ENCODE peak calls at places on chromosome 12, in four cellular contexts. One of them, this sample, is unnamed.

GRCh38 chr12:104201238-104202001 is 14.2 kb upstream of the TXNRD1 start:
- DNase-seq in astrocyte: no peak
- DNase-seq in tibial nerve: peak; percentile 46
- DNase-seq in A549: peak; percentile 65
- DNase-seq in this sample: peak; percentile 25

GRCh38 chr12:90909069-90909676 is 45.8 kb downstream of the CCER1 start:
- DNase-seq in astrocyte: peak; percentile 47
- DNase-seq in tibial nerve: peak; percentile 17
- DNase-seq in A549: peak; percentile 28
- DNase-seq in this sample: no peak

GRCh38 chr12:44053550-44054243 is 217.8 kb downstream of the TMEM117 start:
- DNase-seq in astrocyte: peak; percentile 82
- DNase-seq in tibial nerve: no peak
- DNase-seq in A549: no peak
- DNase-seq in this sample: no peak

GRCh38 chr12:114658002-114658441 is 26.0 kb downstream of the TBX3 start:
- DNase-seq in astrocyte: no peak
- DNase-seq in tibial nerve: no peak
- DNase-seq in A549: no peak
- DNase-seq in this sample: no peak

GRCh38 chr12:66087365-66087943 is 43.1 kb downstream of the LLPH start:
- DNase-seq in astrocyte: peak; percentile 45
- DNase-seq in tibial nerve: peak; percentile 90
- DNase-seq in A549: peak; percentile 45
- DNase-seq in this sample: peak; percentile 13

GRCh38 chr12:121537814-121538698 is 42.8 kb downstream of the KDM2B start:
- DNase-seq in astrocyte: no peak
- DNase-seq in tibial nerve: no peak
- DNase-seq in A549: no peak
- DNase-seq in this sample: no peak

GRCh38 chr12:73863541-73863940 is 674.1 kb upstream of the ATXN7L3B start:
- DNase-seq in astrocyte: peak; percentile 14
- DNase-seq in tibial nerve: no peak
- DNase-seq in A549: no peak
- DNase-seq in this sample: no peak

GRCh38 chr12:108823804-108824203 is 33.6 kb downstream of the SSH1 start:
- DNase-seq in astrocyte: no peak
- DNase-seq in tibial nerve: no peak
- DNase-seq in A549: no peak
- DNase-seq in this sample: no peak

GRCh38 chr12:123242083-123242904 is 9.1 kb downstream of the MTRFR start:
- DNase-seq in astrocyte: no peak
- DNase-seq in tibial nerve: no peak
- DNase-seq in A549: no peak
- DNase-seq in this sample: no peak

GRCh38 chr12:19003987-19004619 is 125.4 kb upstream of the PLEKHA5 start:
- DNase-seq in astrocyte: no peak
- DNase-seq in tibial nerve: no peak
- DNase-seq in A549: no peak
- DNase-seq in this sample: no peak

GRCh38 chr12:112025808-112026375 is 12.7 kb downstream of the ERP29 start:
- DNase-seq in astrocyte: no peak
- DNase-seq in tibial nerve: no peak
- DNase-seq in A549: no peak
- DNase-seq in this sample: no peak

GRCh38 chr12:85588221-85588620 is 248.0 kb downstream of the RASSF9 start:
- DNase-seq in astrocyte: no peak
- DNase-seq in tibial nerve: no peak
- DNase-seq in A549: no peak
- DNase-seq in this sample: no peak

GRCh38 chr12:45303955-45304354 is 88.1 kb downstream of the ANO6 start:
- DNase-seq in astrocyte: no peak
- DNase-seq in tibial nerve: no peak
- DNase-seq in A549: no peak
- DNase-seq in this sample: no peak

GRCh38 chr12:53990311-53991076 is 5.5 kb downstream of the HOXC10 start:
- DNase-seq in astrocyte: no peak
- DNase-seq in tibial nerve: no peak
- DNase-seq in A549: no peak
- DNase-seq in this sample: no peak

GRCh38 chr12:93678779-93679178 is 1.6 kb downstream of the CRADD start:
- DNase-seq in astrocyte: no peak
- DNase-seq in tibial nerve: no peak
- DNase-seq in A549: no peak
- DNase-seq in this sample: no peak

GRCh38 chr12:93676408-93677194 is 574 bp upstream of the CRADD start:
- DNase-seq in astrocyte: no peak
- DNase-seq in tibial nerve: no peak
- DNase-seq in A549: no peak
- DNase-seq in this sample: no peak

GRCh38 chr12:93679308-93679933 is 2.2 kb downstream of the CRADD start:
- DNase-seq in astrocyte: no peak
- DNase-seq in tibial nerve: no peak
- DNase-seq in A549: no peak
- DNase-seq in this sample: peak; percentile 87

GRCh38 chr12:93674386-93674785 is 2.8 kb upstream of the CRADD start:
- DNase-seq in astrocyte: no peak
- DNase-seq in tibial nerve: no peak
- DNase-seq in A549: no peak
- DNase-seq in this sample: no peak

DNA sequence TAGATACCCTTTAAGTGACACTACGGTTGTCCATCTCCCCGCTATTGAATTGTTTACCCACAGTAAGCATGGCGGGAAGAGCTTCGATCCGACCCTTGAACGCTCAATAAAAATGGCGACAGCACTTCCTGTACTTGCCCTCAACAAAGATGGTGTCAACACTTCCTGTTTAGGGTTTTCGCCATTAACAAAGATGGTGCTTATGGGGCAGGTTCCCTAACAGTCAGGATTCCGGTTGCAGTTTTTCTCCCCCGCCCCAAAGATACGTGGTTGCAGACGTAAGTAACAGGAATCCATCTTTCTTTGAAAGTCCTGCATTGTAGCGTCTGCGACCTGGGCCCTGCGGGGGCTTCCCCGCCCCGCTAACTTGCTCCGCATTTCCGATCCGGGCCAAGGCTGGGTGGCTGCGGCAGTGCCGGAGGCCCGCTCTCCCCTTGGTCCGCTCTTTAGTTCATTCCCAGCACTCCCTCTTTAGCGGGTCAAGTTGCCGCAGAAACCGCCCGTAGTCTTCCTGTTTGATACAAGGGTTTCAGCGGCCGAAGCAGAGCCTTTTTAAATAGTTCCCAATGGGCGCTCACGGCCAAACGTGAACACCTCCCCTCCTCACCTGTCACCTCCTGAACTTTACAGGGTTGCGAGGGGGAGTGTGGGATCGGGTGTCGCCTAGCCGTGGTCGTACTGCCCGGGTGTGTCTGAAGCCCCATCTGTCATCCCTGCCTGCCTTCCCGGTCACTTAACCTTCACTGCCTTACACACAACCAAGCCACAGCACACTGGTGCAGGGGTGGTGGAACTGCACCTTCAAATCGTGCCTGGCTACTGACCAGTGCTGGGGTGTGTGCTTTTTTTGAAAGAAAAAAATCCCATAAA is at the start of gene CRADD:
- DNase-seq in astrocyte: peak; percentile 98
- DNase-seq in tibial nerve: peak; percentile 84
- DNase-seq in A549: peak; percentile 76
- DNase-seq in this sample: peak; percentile 78
- TF ChIP-seq CTCF in astrocyte: peak; percentile 8
- TF ChIP-seq CTCF in tibial nerve: no peak
- TF ChIP-seq CTCF in A549: no peak
- TF ChIP-seq CTCF in this sample: no peak

GRCh38 chr12:11724888-11725310 is 75.4 kb downstream of the ETV6 start:
- DNase-seq in astrocyte: peak; percentile 86
- DNase-seq in tibial nerve: no peak
- DNase-seq in A549: no peak
- DNase-seq in this sample: no peak

GRCh38 chr12:11723993-11724392 is 74.5 kb downstream of the ETV6 start:
- DNase-seq in astrocyte: peak; percentile 96
- DNase-seq in tibial nerve: no peak
- DNase-seq in A549: no peak
- DNase-seq in this sample: peak; percentile 77

GRCh38 chr12:11727133-11727664 is 77.7 kb downstream of the ETV6 start:
- DNase-seq in astrocyte: no peak
- DNase-seq in tibial nerve: no peak
- DNase-seq in A549: no peak
- DNase-seq in this sample: no peak

GRCh38 chr12:11726659-11727058 is 77.2 kb downstream of the ETV6 start:
- DNase-seq in astrocyte: no peak
- DNase-seq in tibial nerve: no peak
- DNase-seq in A549: no peak
- DNase-seq in this sample: no peak

GRCh38 chr12:11725616-11726015 is 76.1 kb downstream of the ETV6 start:
- DNase-seq in astrocyte: no peak
- DNase-seq in tibial nerve: no peak
- DNase-seq in A549: no peak
- DNase-seq in this sample: no peak
- H3K4me1 ChIP-seq in astrocyte: peaks cover 22% of the 10 kb centered on the region
- H3K4me1 ChIP-seq in tibial nerve: peaks cover 9% of the 10 kb centered on the region
- H3K4me1 ChIP-seq in A549: peaks cover 7% of the 10 kb centered on the region
- H3K4me1 ChIP-seq in this sample: peaks cover 22% of the 10 kb centered on the region

GRCh38 chr12:1533205-1533601 is 61.2 kb downstream of the FBXL14 start:
- DNase-seq in astrocyte: peak; percentile 27
- DNase-seq in tibial nerve: no peak
- DNase-seq in A549: no peak
- DNase-seq in this sample: no peak
- TF ChIP-seq CTCF in astrocyte: no peak
- TF ChIP-seq CTCF in tibial nerve: no peak
- TF ChIP-seq CTCF in A549: no peak
- TF ChIP-seq CTCF in this sample: no peak

GRCh38 chr12:6092784-6093722 is 31.4 kb downstream of the VWF start:
- DNase-seq in astrocyte: peak; percentile 89
- DNase-seq in tibial nerve: no peak
- DNase-seq in A549: peak; percentile 85
- DNase-seq in this sample: peak; percentile 72
- H3K4me1 ChIP-seq in astrocyte: peaks cover 45% of the 10 kb centered on the region
- H3K4me1 ChIP-seq in tibial nerve: peaks cover 3% of the 10 kb centered on the region
- H3K4me1 ChIP-seq in A549: peaks cover 26% of the 10 kb centered on the region
- H3K4me1 ChIP-seq in this sample: peaks cover 17% of the 10 kb centered on the region

GRCh38 chr12:5910790-5911548 is 34.1 kb downstream of the ANO2 start:
- DNase-seq in astrocyte: no peak
- DNase-seq in tibial nerve: no peak
- DNase-seq in A549: no peak
- DNase-seq in this sample: no peak

GRCh38 chr12:5914387-5915149 is 30.5 kb downstream of the ANO2 start:
- DNase-seq in astrocyte: no peak
- DNase-seq in tibial nerve: no peak
- DNase-seq in A549: no peak
- DNase-seq in this sample: no peak

GRCh38 chr12:5912011-5912410 is 33.0 kb downstream of the ANO2 start:
- DNase-seq in astrocyte: no peak
- DNase-seq in tibial nerve: no peak
- DNase-seq in A549: no peak
- DNase-seq in this sample: no peak

GRCh38 chr12:5915511-5915910 is 29.5 kb downstream of the ANO2 start:
- DNase-seq in astrocyte: no peak
- DNase-seq in tibial nerve: no peak
- DNase-seq in A549: no peak
- DNase-seq in this sample: no peak

DNA sequence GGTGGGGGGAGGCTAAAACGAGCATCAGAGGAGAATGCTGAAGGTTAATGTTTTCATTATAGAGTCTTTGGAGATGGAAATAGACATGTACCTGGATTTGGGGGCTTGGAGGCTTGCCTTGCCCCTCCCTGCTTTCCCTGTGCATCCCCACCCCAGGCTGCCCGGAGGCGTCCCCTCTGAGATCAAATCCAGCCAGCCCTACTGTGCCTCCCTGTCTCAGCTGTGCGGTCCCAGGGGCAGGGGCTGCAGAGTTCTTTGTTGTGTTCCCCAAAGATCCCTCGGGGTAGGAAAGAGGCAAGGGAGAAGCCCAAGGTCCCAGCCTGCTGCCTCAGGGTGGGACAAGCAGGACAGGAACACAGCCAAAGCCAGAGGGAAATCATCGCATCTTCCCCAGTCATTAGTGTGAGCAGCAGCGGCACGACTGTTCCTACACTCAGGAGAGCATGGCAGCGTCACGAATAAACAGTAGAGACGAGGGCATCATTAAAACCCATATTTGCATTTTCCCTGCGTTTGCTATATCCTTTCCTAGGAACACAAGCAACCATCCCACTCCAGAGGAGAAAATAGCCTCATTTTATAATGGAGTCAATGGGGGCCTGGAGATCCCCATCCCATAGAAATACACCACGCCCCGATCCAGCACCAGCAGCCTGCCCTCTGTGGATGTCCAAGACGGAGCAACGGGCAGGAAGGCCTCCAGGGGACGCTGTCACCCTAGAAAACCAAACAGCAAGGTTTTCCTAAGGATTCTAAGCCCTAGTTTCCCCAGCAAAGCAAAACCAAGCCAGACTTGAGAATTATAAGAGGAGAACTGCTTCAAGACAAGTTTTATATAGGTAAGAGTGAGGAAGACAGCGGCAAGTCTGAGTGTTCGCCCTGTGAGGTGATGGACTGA is 32.4 kb downstream of the ANO2 start:
- DNase-seq in astrocyte: no peak
- DNase-seq in tibial nerve: no peak
- DNase-seq in A549: no peak
- DNase-seq in this sample: no peak
- TF ChIP-seq CTCF in astrocyte: no peak
- TF ChIP-seq CTCF in tibial nerve: no peak
- TF ChIP-seq CTCF in A549: no peak
- TF ChIP-seq CTCF in this sample: no peak

GRCh38 chr12:116278259-116278595 is 734 bp upstream of the MED13L start:
- DNase-seq in astrocyte: no peak
- DNase-seq in tibial nerve: no peak
- DNase-seq in A549: no peak
- DNase-seq in this sample: no peak
- H3K4me1 ChIP-seq in astrocyte: peaks cover 11% of the 10 kb centered on the region
- H3K4me1 ChIP-seq in tibial nerve: peaks cover 9% of the 10 kb centered on the region
- H3K4me1 ChIP-seq in A549: peaks cover 36% of the 10 kb centered on the region
- H3K4me1 ChIP-seq in this sample: peaks cover 22% of the 10 kb centered on the region

DNA sequence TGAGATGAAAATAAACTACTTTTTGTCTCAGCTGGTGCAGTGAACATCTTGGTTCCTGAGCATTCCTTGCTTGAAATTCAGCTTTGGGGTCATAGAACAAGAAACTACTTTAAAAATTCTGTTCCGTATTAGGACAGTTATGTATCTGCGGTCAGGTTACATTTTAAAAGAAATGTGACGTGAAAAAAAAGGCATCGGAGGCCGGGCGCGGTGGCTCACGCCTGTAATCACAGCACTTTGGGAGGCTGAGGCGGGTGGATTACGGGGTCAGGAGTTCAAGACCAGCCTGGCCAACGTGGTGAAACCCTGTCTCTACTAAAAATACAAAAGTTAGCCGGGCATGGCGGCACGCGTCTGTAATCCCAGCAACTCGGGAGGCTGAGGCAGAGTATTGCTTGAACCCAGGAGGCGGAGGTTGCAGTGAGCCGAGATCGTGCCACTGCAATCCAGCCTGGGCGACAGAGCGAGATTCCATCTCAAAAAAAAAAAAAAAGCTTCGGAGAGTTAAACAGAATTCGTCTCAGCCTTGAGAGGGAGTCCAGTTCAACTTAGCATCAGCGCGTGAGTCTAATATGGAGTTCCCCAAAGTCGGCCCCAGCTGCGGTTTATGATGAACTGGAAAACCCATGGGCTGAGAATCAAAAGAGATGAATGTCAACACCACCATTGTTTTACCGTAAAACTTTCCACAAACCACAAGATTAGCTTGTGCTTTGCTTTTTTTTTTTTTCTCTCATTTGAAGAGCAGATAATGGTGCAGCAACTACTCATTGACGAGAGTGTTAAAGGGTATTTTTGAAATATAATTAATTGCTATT is 2.1 kb upstream of the SLC2A13 start:
- DNase-seq in astrocyte: no peak
- DNase-seq in tibial nerve: no peak
- DNase-seq in A549: no peak
- DNase-seq in this sample: no peak
- TF ChIP-seq CTCF in astrocyte: no peak
- TF ChIP-seq CTCF in tibial nerve: no peak
- TF ChIP-seq CTCF in A549: no peak
- TF ChIP-seq CTCF in this sample: no peak